ENCODE peak calls at places on chromosomes 6 and 20, in four cellular contexts. K, Q, O and H are unnamed samples.
A peak's percentile ranks its signal among the peaks of the same experiment; 100 is the strongest.

GRCh38 chr20:45592574-45593189 is 13.6 kb upstream of the WFDC8 start:
- DNase-seq in K (peak; percentile 21), Q (peak; percentile 87), O (no peak), H (peak; percentile 31)

GRCh38 chr20:44104807-44105517 is 82.0 kb downstream of the JPH2 start:
- DNase-seq in O (no peak), K (peak; percentile 84), Q (no peak), H (no peak)

GRCh38 chr6:42101186-42101657 is 41.2 kb downstream of the C6orf132 start:
- DNase-seq in Q (no peak), O (no peak), K (peak; percentile 56), H (no peak)

GRCh38 chr6:75283907-75284284 is 696 bp downstream of the TMEM30A start:
- DNase-seq in Q (peak; percentile 16), K (no peak), O (no peak), H (no peak)

GRCh38 chr20:25283221-25283951 is 35.5 kb downstream of the PYGB start:
- DNase-seq in K (no peak), O (peak; percentile 39), Q (no peak), H (no peak)

GRCh38 chr20:31989030-31989645 is 21.1 kb upstream of the CCM2L start:
- DNase-seq in Q (no peak), K (no peak), O (no peak), H (no peak)

GRCh38 chr6:18335948-18336347 is 51.2 kb upstream of the RNF144B start:
- DNase-seq in O (no peak), K (no peak), Q (no peak), H (no peak)

GRCh38 chr6:143545976-143546547 is 34.5 kb upstream of the FUCA2 start:
- DNase-seq in O (no peak), K (peak; percentile 59), Q (no peak), H (no peak)

GRCh38 chr20:62411479-62412193 is 4.6 kb upstream of the CABLES2 start:
- DNase-seq in K (no peak), O (no peak), Q (no peak), H (no peak)

GRCh38 chr20:33359399-33360261 is 41.7 kb downstream of the CDK5RAP1 start:
- DNase-seq in K (no peak), O (no peak), Q (no peak), H (no peak)

GRCh38 chr6:107735906-107736635 is 88.0 kb downstream of the SCML4 start:
- DNase-seq in O (no peak), Q (no peak), K (no peak), H (no peak)

GRCh38 chr6:16658661-16659060 is 102.6 kb downstream of the ATXN1 start:
- DNase-seq in O (no peak), Q (peak; percentile 30), K (no peak), H (no peak)
- H3K56ac ChIP-seq in O (no peak overlapping the region), Q (no peak overlapping the region), K (peak overlapping the region; percentile 21), H (no peak overlapping the region)

GRCh38 chr6:167652701-167653095 is 174.0 kb upstream of the AFDN start:
- DNase-seq in Q (peak; percentile 94), K (no peak), O (no peak), H (peak; percentile 50)
- H3K27ac ChIP-seq in Q (no peak overlapping the region), K (no peak overlapping the region), O (no peak overlapping the region), H (no peak overlapping the region)

DNA sequence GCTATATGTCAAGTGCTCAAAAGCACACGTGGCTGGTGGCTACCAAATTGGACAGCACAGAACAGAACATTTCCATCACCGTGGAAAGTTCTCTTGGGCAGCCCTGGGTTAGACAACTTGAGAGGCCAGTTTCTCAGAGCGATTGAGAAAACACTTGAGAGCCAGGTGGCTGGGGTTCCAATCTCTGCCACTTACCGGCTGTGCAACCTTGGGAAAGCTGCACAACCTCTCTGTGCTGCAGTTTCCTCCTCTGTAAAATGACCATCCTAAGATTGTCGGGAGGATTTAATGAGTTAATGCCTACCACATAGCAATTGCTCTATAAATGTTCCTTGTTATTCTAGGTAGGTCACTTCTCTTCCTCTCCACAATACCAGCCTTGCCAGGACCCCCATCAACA is 25.1 kb upstream of the NFATC2 start:
- DNase-seq in O (no peak), K (no peak), Q (no peak), H (no peak)
- H2BK15ac ChIP-seq in O (no peak overlapping the region), K (no peak overlapping the region), Q (no peak overlapping the region), H (no peak overlapping the region)

GRCh38 chr20:50439539-50440453 is 70.4 kb upstream of the PTPN1 start:
- DNase-seq in Q (no peak), O (no peak), K (no peak), H (no peak)
- H3K56ac ChIP-seq in Q (no peak overlapping the region), O (no peak overlapping the region), K (peak overlapping the region; percentile 23), H (no peak overlapping the region)

GRCh38 chr20:39210331-39211074 is 248.4 kb downstream of the DHX35 start:
- DNase-seq in O (no peak), Q (no peak), K (no peak), H (no peak)
- H3K27ac ChIP-seq in O (no peak overlapping the region), Q (no peak overlapping the region), K (no peak overlapping the region), H (no peak overlapping the region)